ENCODE peak calls at places on chromosomes 6 and 20, in nine cellular contexts. F, P, X, I, D, A, U, E and G are unnamed samples. For H3K36me3, the result is how much of the 10 kb centered on the place peaks cover.

GRCh38 chr20:58571942-58572666 is 56.9 kb upstream of the APCDD1L start:
- DNase-seq in F (no peak), P (no peak), X (no peak), I (no peak), D (no peak), A (no peak), U (no peak), E (no peak), G (no peak)

GRCh38 chr6:139490482-139490881 is 116.0 kb upstream of the CITED2 start:
- DNase-seq in F (peak), P (no peak), X (peak), I (no peak), D (no peak), A (no peak), U (peak), E (no peak), G (no peak)

GRCh38 chr20:21053002-21053762 is 53.0 kb downstream of the LINC00237 start:
- DNase-seq in F (no peak), P (no peak), X (no peak), I (no peak), D (no peak), A (no peak), U (no peak), E (no peak), G (no peak)

GRCh38 chr6:1786455-1787108 is 176.9 kb downstream of the FOXC1 start:
- DNase-seq in F (no peak), P (no peak), X (no peak), I (no peak), D (no peak), A (no peak), U (no peak), E (no peak), G (no peak)

GRCh38 chr6:72689107-72689954 is 67.5 kb downstream of the KCNQ5 start:
- DNase-seq in F (no peak), P (no peak), X (peak), I (no peak), D (no peak), A (no peak), U (no peak), E (no peak), G (no peak)

GRCh38 chr20:20695250-20695816 is 17.1 kb downstream of the RALGAPA2 start:
- DNase-seq in F (no peak), P (no peak), X (no peak), I (no peak), D (no peak), A (no peak), U (no peak), E (no peak), G (no peak)

GRCh38 chr6:143159001-143159400 is 98.3 kb downstream of the AIG1 start:
- DNase-seq in F (no peak), P (no peak), X (no peak), I (no peak), D (no peak), A (no peak), U (no peak), E (no peak), G (no peak)

GRCh38 chr6:3088853-3089445 is 20.7 kb downstream of the RIPK1 start:
- DNase-seq in F (no peak), P (no peak), X (no peak), I (no peak), D (no peak), A (no peak), U (no peak), E (no peak), G (no peak)

GRCh38 chr20:59515013-59515905 is 89.1 kb upstream of the PHACTR3 start:
- DNase-seq in F (peak), P (no peak), X (peak), I (no peak), D (peak), A (peak), U (peak), E (peak), G (peak)

GRCh38 chr20:61524956-61525666 is 273.1 kb downstream of the CDH4 start:
- DNase-seq in F (no peak), P (no peak), X (no peak), I (no peak), D (no peak), A (no peak), U (no peak), E (no peak), G (no peak)

GRCh38 chr20:5033566-5033965 is 32.3 kb upstream of the SLC23A2 start:
- DNase-seq in F (no peak), P (no peak), X (no peak), I (no peak), D (no peak), A (no peak), U (no peak), E (no peak), G (no peak)

GRCh38 chr6:143015300-143015706 is 45.4 kb upstream of the AIG1 start:
- DNase-seq in F (no peak), P (no peak), X (peak), I (no peak), D (no peak), A (no peak), U (no peak), E (no peak), G (no peak)

GRCh38 chr20:11118802-11119380 is 445.1 kb upstream of the JAG1 start:
- DNase-seq in F (no peak), P (no peak), X (no peak), I (no peak), D (no peak), A (no peak), U (no peak), E (no peak), G (no peak)

GRCh38 chr6:133893324-133893692 is 4.4 kb downstream of the TCF21 start:
- DNase-seq in F (no peak), P (no peak), X (no peak), I (no peak), D (no peak), A (no peak), U (no peak), E (no peak), G (no peak)
- H3K36me3 ChIP-seq in F (under half), P (under half), X (under half), I (under half), D (under half), A (under half), U (under half), E (under half), G (under half)

GRCh38 chr6:38279945-38280588 is 359.7 kb downstream of the BTBD9 start:
- DNase-seq in F (no peak), P (no peak), X (no peak), I (no peak), D (no peak), A (no peak), U (no peak), E (no peak), G (no peak)

GRCh38 chr6:38281131-38281530 is 358.6 kb downstream of the BTBD9 start:
- DNase-seq in F (no peak), P (no peak), X (no peak), I (no peak), D (no peak), A (no peak), U (no peak), E (no peak), G (no peak)

GRCh38 chr6:38282911-38283310 is 356.8 kb downstream of the BTBD9 start:
- DNase-seq in F (no peak), P (no peak), X (no peak), I (no peak), D (no peak), A (no peak), U (no peak), E (no peak), G (no peak)

GRCh38 chr6:38283734-38284362 is 355.9 kb downstream of the BTBD9 start:
- DNase-seq in F (no peak), P (peak), X (no peak), I (no peak), D (no peak), A (no peak), U (no peak), E (no peak), G (no peak)

GRCh38 chr6:38279423-38279822 is 360.3 kb downstream of the BTBD9 start:
- DNase-seq in F (no peak), P (no peak), X (no peak), I (no peak), D (no peak), A (no peak), U (no peak), E (no peak), G (no peak)
- TF ChIP-seq CTCF in F (no peak), P (peak), X (no peak), I (no peak), D (no peak), A (no peak), U (no peak), E (peak), G (no peak)

GRCh38 chr6:103404799-103405198 is 1454.9 kb downstream of the HACE1 start:
- DNase-seq in F (no peak), P (no peak), X (no peak), I (no peak), D (no peak), A (no peak), U (no peak), E (no peak), G (no peak)
- H3K36me3 ChIP-seq in F (under half), P (under half), X (under half), I (under half), D (under half), A (under half), U (under half), E (under half), G (under half)

GRCh38 chr20:48187891-48188290 is 402.6 kb upstream of the SULF2 start:
- DNase-seq in F (no peak), P (no peak), X (no peak), I (no peak), D (no peak), A (no peak), U (no peak), E (no peak), G (no peak)

GRCh38 chr20:48186915-48187314 is 401.6 kb upstream of the SULF2 start:
- DNase-seq in F (no peak), P (no peak), X (no peak), I (no peak), D (no peak), A (no peak), U (no peak), E (no peak), G (no peak)

GRCh38 chr20:48191200-48191599 is 405.9 kb upstream of the SULF2 start:
- DNase-seq in F (no peak), P (no peak), X (no peak), I (no peak), D (peak), A (no peak), U (no peak), E (no peak), G (no peak)

GRCh38 chr20:48190757-48191156 is 405.5 kb upstream of the SULF2 start:
- DNase-seq in F (no peak), P (no peak), X (no peak), I (no peak), D (peak), A (no peak), U (no peak), E (no peak), G (no peak)

GRCh38 chr20:48189177-48189576 is 403.9 kb upstream of the SULF2 start:
- DNase-seq in F (peak), P (no peak), X (peak), I (no peak), D (peak), A (no peak), U (no peak), E (no peak), G (no peak)
- TF ChIP-seq CTCF in F (no peak), P (no peak), X (peak), I (no peak), D (no peak), A (no peak), U (no peak), E (peak), G (no peak)

GRCh38 chr6:15520616-15521203 is 142.1 kb downstream of the DTNBP1 start:
- DNase-seq in F (no peak), P (no peak), X (no peak), I (no peak), D (no peak), A (no peak), U (no peak), E (no peak), G (no peak)
- H3K36me3 ChIP-seq in F (under half), P (under half), X (under half), I (under half), D (half or more), A (under half), U (half or more), E (under half), G (under half)

GRCh38 chr6:27132532-27133280 is 114.8 kb upstream of the PRSS16 start:
- DNase-seq in F (peak), P (peak), X (peak), I (peak), D (peak), A (peak), U (peak), E (peak), G (peak)
- TF ChIP-seq CTCF in F (no peak), P (no peak), X (no peak), I (no peak), D (no peak), A (no peak), U (no peak), E (no peak), G (no peak)

GRCh38 chr6:152685819-152686218 is 11.9 kb upstream of the MYCT1 start:
- DNase-seq in F (no peak), P (no peak), X (peak), I (no peak), D (no peak), A (no peak), U (no peak), E (no peak), G (peak)
- H3K36me3 ChIP-seq in F (under half), P (under half), X (under half), I (under half), D (under half), A (under half), U (under half), E (under half), G (under half)

DNA sequence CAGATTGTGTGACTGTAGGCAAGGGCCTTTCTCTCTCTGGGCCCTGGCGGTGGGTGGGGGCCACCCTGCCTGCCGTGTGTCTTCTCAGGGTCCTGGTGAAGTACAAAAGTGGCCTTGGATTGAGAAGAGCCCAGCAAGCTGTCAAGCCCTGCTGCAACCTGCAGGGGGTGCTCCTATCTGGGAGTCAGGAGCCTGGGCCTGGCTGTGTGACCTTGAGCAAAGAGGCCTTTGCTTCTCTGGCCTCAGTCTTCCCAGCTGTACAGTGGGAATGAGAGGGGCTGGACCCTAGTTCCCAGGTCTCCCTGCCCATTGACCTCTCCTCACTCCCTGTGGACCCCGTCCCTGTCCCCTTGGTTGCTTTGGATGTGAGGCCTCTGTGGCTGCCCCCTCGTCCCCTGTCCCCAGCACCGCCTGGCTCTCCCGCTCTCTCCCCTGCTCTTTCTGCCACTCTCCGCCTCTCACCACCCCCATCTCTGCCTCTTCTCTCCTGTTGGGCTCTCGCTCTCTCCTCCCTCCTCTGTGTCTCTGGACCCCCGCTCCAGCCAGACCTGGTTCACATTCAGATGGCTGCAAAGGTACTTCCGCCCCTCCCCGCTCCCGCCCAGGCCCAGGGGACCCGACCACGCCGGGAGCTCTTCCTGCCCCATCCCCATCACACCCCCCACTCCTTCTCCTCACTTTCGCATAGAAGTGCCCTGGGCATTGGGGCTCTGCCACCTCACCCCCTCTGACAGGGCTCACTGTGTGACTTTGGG is 46.7 kb downstream of the SRC start:
- DNase-seq in F (no peak), P (no peak), X (peak), I (no peak), D (no peak), A (peak), U (no peak), E (no peak), G (no peak)
- TF ChIP-seq CTCF in F (no peak), P (no peak), X (peak), I (no peak), D (peak), A (no peak), U (peak), E (no peak), G (no peak)

GRCh38 chr6:42781811-42782688 is at the start of gene BICRAL:
- DNase-seq in F (peak), P (no peak), X (peak), I (peak), D (peak), A (peak), U (peak), E (peak), G (peak)

GRCh38 chr6:42783177-42783875 is 1.5 kb downstream of the BICRAL start:
- DNase-seq in F (peak), P (no peak), X (peak), I (peak), D (peak), A (peak), U (peak), E (peak), G (peak)

GRCh38 chr6:42782689-42783176 is 881 bp downstream of the BICRAL start:
- DNase-seq in F (peak), P (no peak), X (peak), I (peak), D (peak), A (peak), U (peak), E (peak), G (peak)

GRCh38 chr6:42784739-42785498 is 3.1 kb downstream of the BICRAL start:
- DNase-seq in F (no peak), P (no peak), X (no peak), I (no peak), D (no peak), A (peak), U (no peak), E (no peak), G (no peak)

GRCh38 chr6:42783876-42784738 is 2.3 kb downstream of the BICRAL start:
- DNase-seq in F (no peak), P (no peak), X (peak), I (no peak), D (no peak), A (no peak), U (no peak), E (no peak), G (no peak)
- H3K36me3 ChIP-seq in F (under half), P (under half), X (half or more), I (under half), D (under half), A (under half), U (under half), E (under half), G (under half)

GRCh38 chr6:48449002-48449401 is 338.0 kb upstream of the PTCHD4 start:
- DNase-seq in F (no peak), P (no peak), X (no peak), I (no peak), D (no peak), A (no peak), U (no peak), E (no peak), G (no peak)
- TF ChIP-seq CTCF in F (no peak), P (no peak), X (no peak), I (no peak), D (no peak), A (no peak), U (no peak), E (no peak), G (no peak)